ENCODE peak calls at places on chromosome 4, in five cellular contexts. K is HepG2, D is HEK293T, X is GM12878, H is H1. U is an unnamed sample.

GRCh38 chr4:68606240-68606639 is 30.1 kb upstream of the UGT2B17 start:
- DNase-seq in X (no peak), H (no peak), K (no peak), D (no peak), U (no peak)

GRCh38 chr4:177554966-177555574 is 112.8 kb upstream of the AGA start:
- DNase-seq in X (no peak), H (no peak), K (no peak), D (peak), U (no peak)

GRCh38 chr4:161564230-161564834 is 599.5 kb downstream of the FSTL5 start:
- DNase-seq in K (no peak), H (no peak), D (no peak), X (no peak), U (no peak)

GRCh38 chr4:184991860-184992259 is 26.4 kb upstream of the HELT start:
- DNase-seq in D (no peak), H (no peak), K (no peak), X (no peak), U (no peak)

GRCh38 chr4:128068927-128069326 is 7.8 kb downstream of the LARP1B start:
- DNase-seq in K (peak), X (no peak), H (no peak), D (peak), U (no peak)

GRCh38 chr4:56698329-56698728 is 17.2 kb upstream of the HOPX start:
- DNase-seq in K (no peak), X (no peak), H (no peak), D (no peak), U (no peak)

GRCh38 chr4:33133723-33134122 is 2413.6 kb downstream of the PCDH7 start:
- DNase-seq in X (no peak), D (no peak), K (no peak), H (no peak), U (no peak)

GRCh38 chr4:105560488-105560887 is 8.1 kb downstream of the ARHGEF38 start:
- DNase-seq in H (no peak), K (no peak), X (no peak), D (no peak), U (no peak)

GRCh38 chr4:3851211-3851610 is 85.0 kb downstream of the ADRA2C start:
- DNase-seq in X (no peak), D (no peak), H (no peak), K (no peak), U (peak)

GRCh38 chr4:68905598-68906237 is 45.9 kb downstream of the UGT2A3 start:
- DNase-seq in X (no peak), H (no peak), D (no peak), K (no peak), U (no peak)

GRCh38 chr4:145473203-145473602 is 8.4 kb upstream of the SMAD1 start:
- DNase-seq in H (no peak), K (no peak), D (no peak), X (no peak), U (no peak)

GRCh38 chr4:20444599-20445337 is 193.1 kb downstream of the SLIT2 start:
- DNase-seq in D (no peak), H (no peak), K (no peak), X (no peak), U (no peak)

GRCh38 chr4:140097572-140097971 is 56.4 kb downstream of the MAML3 start:
- DNase-seq in D (no peak), X (no peak), H (no peak), K (no peak), U (no peak)

GRCh38 chr4:168514249-168514852 is 17.5 kb downstream of the PALLD start:
- DNase-seq in X (no peak), K (peak), H (no peak), D (no peak), U (no peak)

GRCh38 chr4:23904639-23905061 is 14.8 kb upstream of the PPARGC1A start:
- DNase-seq in X (no peak), K (no peak), D (no peak), H (no peak), U (no peak)

GRCh38 chr4:122117743-122118142 is 34.4 kb upstream of the BLTP1 start:
- DNase-seq in D (no peak), X (no peak), H (no peak), K (no peak), U (no peak)

GRCh38 chr4:99134586-99134985 is 9.5 kb downstream of the ADH4 start:
- DNase-seq in D (no peak), H (no peak), K (no peak), X (no peak), U (no peak)

GRCh38 chr4:173218411-173219125 is 50.0 kb downstream of the GALNT7 start:
- DNase-seq in H (no peak), X (no peak), D (peak), K (no peak), U (no peak)

GRCh38 chr4:126678608-126679007 is 954.1 kb upstream of the INTU start:
- DNase-seq in D (no peak), H (no peak), K (no peak), X (no peak), U (no peak)

GRCh38 chr4:107299646-107300045 is 263.5 kb upstream of the DKK2 start:
- DNase-seq in H (no peak), D (no peak), K (no peak), X (no peak), U (no peak)

GRCh38 chr4:154911097-154911496 is 130.0 kb downstream of the RBM46 start:
- DNase-seq in H (no peak), K (peak), X (no peak), D (peak), U (peak)
- TF ChIP-seq SUZ12 in H (no peak), K (no peak), X (no peak), D (no peak), U (no peak)

GRCh38 chr4:138857399-138857798 is 158.2 kb upstream of the NOCT start:
- DNase-seq in H (no peak), K (no peak), D (no peak), X (no peak), U (no peak)

GRCh38 chr4:138863160-138863559 is 152.4 kb upstream of the NOCT start:
- DNase-seq in K (no peak), H (no peak), D (no peak), X (no peak), U (no peak)

GRCh38 chr4:138858419-138858818 is 157.2 kb upstream of the NOCT start:
- DNase-seq in K (no peak), H (no peak), D (no peak), X (no peak), U (no peak)

GRCh38 chr4:138861130-138861529 is 154.5 kb upstream of the NOCT start:
- DNase-seq in K (no peak), D (no peak), H (no peak), X (no peak), U (no peak)

GRCh38 chr4:138859249-138859648 is 156.3 kb upstream of the NOCT start:
- DNase-seq in D (no peak), H (no peak), K (no peak), X (no peak), U (no peak)
- TF ChIP-seq SUZ12 in D (no peak), H (no peak), K (no peak), X (no peak), U (no peak)

DNA sequence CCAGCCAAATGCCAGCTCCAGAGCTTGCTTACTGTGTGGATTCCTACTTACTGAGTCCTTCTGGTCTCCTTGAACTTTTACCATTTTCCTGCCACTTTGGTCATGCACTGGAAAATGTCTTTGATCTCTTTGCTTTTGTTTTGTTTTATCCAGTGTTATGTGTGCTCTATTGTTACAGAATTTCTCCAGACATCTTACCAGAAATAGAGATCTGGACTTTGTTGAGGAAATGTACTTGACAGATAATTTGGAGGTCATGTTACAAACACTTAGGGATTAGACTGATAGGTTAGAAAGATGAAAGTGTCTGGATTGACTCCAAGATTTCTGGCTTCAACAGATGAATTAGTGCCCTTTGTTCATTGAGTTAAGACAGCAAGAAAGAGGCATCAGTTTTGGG is 5.7 kb upstream of the ZNF330 start:
- DNase-seq in D (no peak), K (no peak), H (no peak), X (no peak), U (no peak)
- TF ChIP-seq SUZ12 in D (no peak), K (no peak), H (no peak), X (no peak), U (no peak)

DNA sequence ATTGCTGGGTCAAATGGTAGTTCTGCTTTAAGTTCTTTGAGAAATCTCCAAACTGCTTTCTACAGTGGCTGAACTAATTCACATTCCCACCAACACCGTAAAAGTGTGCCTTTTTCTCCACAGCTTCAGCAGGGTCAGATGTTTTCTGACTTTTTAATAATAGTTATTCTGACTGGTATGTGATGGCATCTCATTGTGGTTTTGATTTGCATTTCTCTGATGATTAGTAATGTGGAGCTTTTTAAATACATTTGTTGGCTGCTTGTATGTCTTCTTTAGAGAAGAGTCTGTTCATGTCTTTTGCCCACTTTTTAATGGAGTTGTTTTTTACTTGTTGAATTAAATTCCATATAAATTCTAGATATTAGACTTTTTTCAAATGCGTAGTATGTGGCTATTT is 257.5 kb upstream of the ANKRD50 start:
- DNase-seq in H (no peak), K (no peak), D (no peak), X (no peak), U (no peak)
- TF ChIP-seq SUZ12 in H (no peak), K (no peak), D (no peak), X (no peak), U (no peak)

GRCh38 chr4:157824006-157824405 is 348.8 kb downstream of the GASK1B start:
- DNase-seq in K (no peak), X (no peak), D (no peak), H (no peak), U (no peak)
- TF ChIP-seq SUZ12 in K (no peak), X (no peak), D (no peak), H (no peak), U (no peak)

DNA sequence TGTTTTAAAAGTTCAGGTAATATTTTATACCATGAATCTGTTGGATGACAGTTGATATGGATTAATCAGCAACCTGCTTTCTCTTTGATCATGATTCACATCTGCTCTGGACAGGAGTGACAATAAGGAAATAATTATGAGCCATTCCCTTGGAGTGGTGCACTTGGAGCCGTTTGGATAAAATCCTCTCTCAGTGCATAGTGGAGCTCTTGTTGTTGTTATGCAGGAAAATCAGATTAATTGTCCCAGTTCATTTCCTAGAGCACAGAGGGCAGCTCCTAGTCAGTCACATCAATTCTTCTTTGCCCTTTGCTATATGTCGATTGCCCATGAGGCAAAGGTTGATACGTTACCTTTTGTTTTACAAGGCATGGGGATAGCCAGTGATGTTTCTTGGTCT is 668.3 kb upstream of the NR3C2 start:
- DNase-seq in H (no peak), X (no peak), K (no peak), D (no peak), U (no peak)
- TF ChIP-seq SUZ12 in H (no peak), X (no peak), K (no peak), D (no peak), U (no peak)

DNA sequence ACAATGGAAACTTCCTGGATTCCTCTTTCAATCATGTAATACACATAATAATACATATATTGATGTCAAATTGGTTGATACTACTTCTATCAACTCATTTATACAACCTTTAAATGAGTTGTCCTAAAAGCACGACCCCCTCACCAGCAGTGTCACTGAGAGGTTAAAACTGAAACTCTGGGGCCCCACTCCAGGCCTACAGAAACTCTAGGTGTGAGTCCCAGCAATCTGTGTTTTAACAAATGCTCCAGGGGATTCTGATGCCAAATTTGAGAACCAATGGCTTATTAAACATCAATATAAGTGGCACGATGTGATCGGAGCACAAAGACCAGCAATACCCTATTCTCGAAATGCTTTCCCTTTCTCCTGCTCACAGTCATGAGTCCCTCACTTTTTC is 47.9 kb downstream of the ATP8A1 start:
- DNase-seq in X (no peak), H (no peak), D (no peak), K (no peak), U (no peak)
- TF ChIP-seq SUZ12 in X (no peak), H (no peak), D (no peak), K (no peak), U (no peak)

U was measured in NT2/D1.